ENCODE peak calls at places on chromosomes 7 and 10, in six cellular contexts. K, J, A, G, N and Q are unnamed samples.

GRCh38 chr10:17088118-17088806 is 41.3 kb downstream of the CUBN start:
- DNase-seq in G (no peak), A (peak; percentile 9), N (peak; percentile 66), J (no peak), K (no peak), Q (no peak)

GRCh38 chr10:22685926-22686325 is 28.5 kb downstream of the PIP4K2A start:
- DNase-seq in A (no peak), K (no peak), J (no peak), G (no peak), N (no peak), Q (no peak)

GRCh38 chr10:86234553-86235270 is 131.9 kb downstream of the GRID1 start:
- DNase-seq in K (no peak), G (peak; percentile 31), J (peak; percentile 40), N (no peak), A (no peak), Q (no peak)

GRCh38 chr10:1381339-1381738 is 325.2 kb downstream of the WDR37 start:
- DNase-seq in K (peak; percentile 0), A (no peak), N (no peak), J (no peak), G (no peak), Q (peak; percentile 42)

GRCh38 chr10:131021967-131022366 is 289.6 kb downstream of the TCERG1L start:
- DNase-seq in A (no peak), N (no peak), J (no peak), G (no peak), K (no peak), Q (no peak)

GRCh38 chr10:53357587-53357986 is 585.0 kb upstream of the MBL2 start:
- DNase-seq in G (no peak), J (peak; percentile 2), A (no peak), K (no peak), N (peak; percentile 66), Q (no peak)

GRCh38 chr10:74988787-74989574 is 122.5 kb upstream of the SAMD8 start:
- DNase-seq in A (no peak), N (no peak), J (no peak), K (no peak), G (no peak), Q (no peak)

GRCh38 chr10:66996996-66997395 is 71.2 kb downstream of the LRRTM3 start:
- DNase-seq in K (no peak), N (peak; percentile 96), A (no peak), G (no peak), J (no peak), Q (no peak)

GRCh38 chr7:41979834-41980307 is 257.1 kb downstream of the GLI3 start:
- DNase-seq in A (peak; percentile 3), N (peak; percentile 57), J (peak; percentile 31), K (no peak), G (no peak), Q (no peak)

GRCh38 chr7:16669581-16669980 is 23.6 kb downstream of the BZW2 start:
- DNase-seq in N (peak; percentile 29), A (no peak), J (no peak), G (no peak), K (no peak), Q (no peak)

GRCh38 chr10:128623776-128624175 is 497.6 kb upstream of the MKI67 start:
- DNase-seq in G (no peak), N (no peak), J (peak; percentile 71), A (no peak), K (no peak), Q (no peak)

GRCh38 chr10:50990568-50991495 is 83.5 kb upstream of the PRKG1 start:
- DNase-seq in J (peak; percentile 82), G (no peak), K (peak; percentile 73), A (no peak), N (peak; percentile 87), Q (no peak)

GRCh38 chr7:33933611-33934281 is 28.4 kb downstream of the BMPER start:
- DNase-seq in N (peak; percentile 77), A (no peak), K (no peak), G (no peak), J (no peak), Q (no peak)

GRCh38 chr10:43311794-43312193 is 44.9 kb upstream of the RASGEF1A start:
- DNase-seq in J (no peak), K (no peak), G (no peak), A (no peak), N (no peak), Q (no peak)

GRCh38 chr7:95199779-95200558 is 124.4 kb downstream of the PON1 start:
- DNase-seq in K (no peak), N (peak; percentile 60), J (peak; percentile 60), G (peak; percentile 48), A (peak; percentile 49), Q (no peak)

GRCh38 chr10:44513592-44513991 is 128.7 kb upstream of the CXCL12 start:
- DNase-seq in A (no peak), G (no peak), J (no peak), N (no peak), K (no peak), Q (no peak)

GRCh38 chr7:93036807-93037206 is 81.0 kb downstream of the SAMD9 start:
- DNase-seq in J (no peak), A (no peak), K (no peak), N (peak; percentile 17), G (no peak), Q (no peak)

GRCh38 chr10:18486444-18486843 is 164.9 kb downstream of the NSUN6 start:
- DNase-seq in G (no peak), K (no peak), A (no peak), J (no peak), N (no peak), Q (no peak)

GRCh38 chr10:114551310-114551972 is 106.6 kb downstream of the ABLIM1 start:
- DNase-seq in K (peak; percentile 85), G (no peak), J (no peak), N (no peak), A (no peak), Q (no peak)
- H3K9ac ChIP-seq in K (peak overlapping the region; percentile 41), G (no peak overlapping the region), J (no peak overlapping the region), N (no peak overlapping the region), A (no peak overlapping the region), Q (no peak overlapping the region)

GRCh38 chr10:14556285-14556956 is 218.3 kb downstream of the FAM107B start:
- DNase-seq in G (no peak), N (no peak), J (peak; percentile 65), A (peak; percentile 68), K (no peak), Q (no peak)
- H3K9ac ChIP-seq in G (peak overlapping the region; percentile 6), N (peak overlapping the region; percentile 55), J (no peak overlapping the region), A (peak overlapping the region; percentile 11), K (peak overlapping the region; percentile 29), Q (no peak overlapping the region)

DNA sequence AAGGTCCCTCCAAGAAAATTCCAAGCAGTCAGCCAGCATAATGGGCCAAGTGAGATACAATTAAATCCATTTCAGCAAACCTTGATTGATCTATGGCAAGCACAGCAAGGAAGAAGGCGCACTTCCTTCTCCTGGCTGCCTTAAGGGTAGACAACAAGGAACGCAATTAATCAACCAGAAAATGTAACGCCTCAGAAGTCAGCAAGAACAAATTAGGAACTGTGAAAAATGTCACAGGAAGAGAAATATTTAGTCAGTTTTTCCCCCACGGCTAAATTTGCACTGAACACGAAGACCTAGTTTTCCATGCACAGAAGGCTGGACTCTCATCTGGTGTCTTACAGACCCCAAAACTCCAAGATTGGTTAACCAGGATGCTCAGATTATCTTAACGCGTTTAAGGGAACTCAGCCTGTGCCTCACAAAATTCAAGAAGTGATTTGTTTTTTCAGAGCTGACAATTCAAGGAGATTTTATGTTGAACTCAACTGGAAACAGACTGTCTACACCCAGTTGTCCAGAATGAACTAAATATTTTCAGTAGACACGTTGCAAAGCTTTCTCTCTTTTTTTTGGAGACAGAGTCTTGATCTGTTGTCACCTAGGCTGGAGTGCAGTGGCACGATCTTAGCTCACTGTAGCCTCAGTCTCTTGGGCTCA is 14.3 kb downstream of the SNX8 start:
- DNase-seq in N (no peak), J (no peak), K (no peak), G (no peak), A (no peak), Q (no peak)
- H3K9ac ChIP-seq in N (no peak overlapping the region), J (no peak overlapping the region), K (no peak overlapping the region), G (no peak overlapping the region), A (no peak overlapping the region), Q (no peak overlapping the region)

DNA sequence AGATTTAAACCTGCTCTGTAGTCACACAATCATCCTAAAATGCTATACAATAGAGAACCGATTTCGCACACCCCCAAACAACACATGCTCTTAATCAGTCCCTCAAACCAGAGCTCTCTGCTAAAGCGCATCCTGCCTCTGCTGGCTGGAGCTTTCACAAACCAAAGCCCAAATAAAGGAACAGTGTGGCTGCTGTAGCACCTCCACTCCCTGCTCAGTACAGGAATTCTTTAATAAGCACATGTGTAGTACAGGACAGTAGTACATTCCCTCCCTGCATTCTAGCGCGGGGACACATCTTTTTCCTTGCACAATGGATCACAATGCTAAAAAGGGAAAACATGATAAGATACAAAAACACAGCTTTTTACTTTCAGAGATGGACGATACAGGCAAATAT is 684.6 kb downstream of the MAGI2 start:
- DNase-seq in K (no peak), N (no peak), J (peak; percentile 47), G (no peak), A (no peak), Q (no peak)
- H3K9ac ChIP-seq in K (no peak overlapping the region), N (no peak overlapping the region), J (no peak overlapping the region), G (no peak overlapping the region), A (no peak overlapping the region), Q (no peak overlapping the region)

GRCh38 chr10:11171452-11171851 is 153.8 kb downstream of the CELF2 start:
- DNase-seq in N (no peak), A (no peak), G (no peak), K (no peak), J (no peak), Q (no peak)

GRCh38 chr10:11175823-11176243 is 158.2 kb downstream of the CELF2 start:
- DNase-seq in J (no peak), G (no peak), A (no peak), N (no peak), K (no peak), Q (no peak)

GRCh38 chr10:11170993-11171416 is 153.3 kb downstream of the CELF2 start:
- DNase-seq in N (no peak), K (no peak), G (no peak), J (no peak), A (no peak), Q (peak; percentile 6)

GRCh38 chr10:11176746-11177145 is 159.1 kb downstream of the CELF2 start:
- DNase-seq in G (no peak), N (no peak), K (no peak), J (no peak), A (no peak), Q (no peak)

GRCh38 chr10:11173062-11173461 is 155.4 kb downstream of the CELF2 start:
- DNase-seq in K (no peak), G (no peak), A (no peak), N (no peak), J (no peak), Q (no peak)
- H3K9ac ChIP-seq in K (no peak overlapping the region), G (no peak overlapping the region), A (no peak overlapping the region), N (no peak overlapping the region), J (no peak overlapping the region), Q (no peak overlapping the region)

GRCh38 chr10:96259884-96260511 is 11.4 kb downstream of the BLNK start:
- DNase-seq in J (no peak), K (peak; percentile 59), A (no peak), G (no peak), N (no peak), Q (no peak)
- H3K9ac ChIP-seq in J (no peak overlapping the region), K (peak overlapping the region; percentile 3), A (no peak overlapping the region), G (no peak overlapping the region), N (no peak overlapping the region), Q (no peak overlapping the region)